ENCODE peak calls at places on chromosomes 6 and 20, in six cellular contexts. One of them, this sample, is unnamed. For H3K36me3, the result is how much of the 10 kb centered on the place peaks cover.

GRCh38 chr6:53282741-53283140 is 66.0 kb downstream of the ELOVL5 start:
- DNase-seq in left ventricle myocardium inferior: no peak
- DNase-seq in SK-N-SH: no peak
- DNase-seq in astrocyte: no peak
- DNase-seq in tibial artery: no peak
- DNase-seq in gastrocnemius medialis: no peak
- DNase-seq in this sample: no peak

GRCh38 chr20:2840967-2841531 is 504 bp downstream of the VPS16 start:
- DNase-seq in astrocyte: peak
- DNase-seq in left ventricle myocardium inferior: peak
- DNase-seq in gastrocnemius medialis: no peak
- DNase-seq in SK-N-SH: peak
- DNase-seq in tibial artery: no peak
- DNase-seq in this sample: peak

GRCh38 chr20:47817573-47817972 is 32.3 kb upstream of the SULF2 start:
- DNase-seq in tibial artery: peak
- DNase-seq in left ventricle myocardium inferior: no peak
- DNase-seq in SK-N-SH: no peak
- DNase-seq in gastrocnemius medialis: no peak
- DNase-seq in astrocyte: no peak
- DNase-seq in this sample: no peak

GRCh38 chr6:7615611-7616383 is 25.8 kb downstream of the SNRNP48 start:
- DNase-seq in SK-N-SH: peak
- DNase-seq in astrocyte: peak
- DNase-seq in left ventricle myocardium inferior: no peak
- DNase-seq in gastrocnemius medialis: no peak
- DNase-seq in tibial artery: no peak
- DNase-seq in this sample: no peak

GRCh38 chr6:43990627-43991619 is 136.3 kb downstream of the MRPL14 start:
- DNase-seq in gastrocnemius medialis: no peak
- DNase-seq in tibial artery: peak
- DNase-seq in SK-N-SH: peak
- DNase-seq in astrocyte: peak
- DNase-seq in left ventricle myocardium inferior: no peak
- DNase-seq in this sample: peak

GRCh38 chr6:43334466-43335095 is 26.0 kb upstream of the CRIP3 start:
- DNase-seq in left ventricle myocardium inferior: no peak
- DNase-seq in astrocyte: peak
- DNase-seq in SK-N-SH: peak
- DNase-seq in gastrocnemius medialis: no peak
- DNase-seq in tibial artery: no peak
- DNase-seq in this sample: no peak

GRCh38 chr6:137849709-137850093 is 17.4 kb upstream of the TNFAIP3 start:
- DNase-seq in tibial artery: no peak
- DNase-seq in SK-N-SH: no peak
- DNase-seq in gastrocnemius medialis: no peak
- DNase-seq in astrocyte: no peak
- DNase-seq in left ventricle myocardium inferior: no peak
- DNase-seq in this sample: no peak

GRCh38 chr6:18668994-18669393 is 281.8 kb downstream of the RNF144B start:
- DNase-seq in gastrocnemius medialis: no peak
- DNase-seq in tibial artery: no peak
- DNase-seq in left ventricle myocardium inferior: no peak
- DNase-seq in SK-N-SH: no peak
- DNase-seq in astrocyte: no peak
- DNase-seq in this sample: no peak

GRCh38 chr6:167100241-167100674 is 22.6 kb upstream of the CCR6 start:
- DNase-seq in astrocyte: no peak
- DNase-seq in SK-N-SH: no peak
- DNase-seq in tibial artery: no peak
- DNase-seq in gastrocnemius medialis: no peak
- DNase-seq in left ventricle myocardium inferior: no peak
- DNase-seq in this sample: no peak

GRCh38 chr6:113445201-113445600 is 411.9 kb upstream of the MARCKS start:
- DNase-seq in gastrocnemius medialis: no peak
- DNase-seq in SK-N-SH: no peak
- DNase-seq in astrocyte: no peak
- DNase-seq in left ventricle myocardium inferior: no peak
- DNase-seq in tibial artery: no peak
- DNase-seq in this sample: no peak

GRCh38 chr6:137677714-137678113 is 183.5 kb upstream of the OLIG3 start:
- DNase-seq in left ventricle myocardium inferior: peak
- DNase-seq in gastrocnemius medialis: no peak
- DNase-seq in tibial artery: no peak
- DNase-seq in astrocyte: no peak
- DNase-seq in SK-N-SH: no peak
- DNase-seq in this sample: no peak

GRCh38 chr6:11143394-11144371 is 32.2 kb upstream of the ERVFRD-1 start:
- DNase-seq in SK-N-SH: no peak
- DNase-seq in gastrocnemius medialis: peak
- DNase-seq in tibial artery: peak
- DNase-seq in astrocyte: peak
- DNase-seq in left ventricle myocardium inferior: peak
- DNase-seq in this sample: peak

GRCh38 chr6:90382760-90383159 is 86.1 kb upstream of the BACH2 start:
- DNase-seq in tibial artery: no peak
- DNase-seq in left ventricle myocardium inferior: no peak
- DNase-seq in gastrocnemius medialis: no peak
- DNase-seq in SK-N-SH: no peak
- DNase-seq in astrocyte: no peak
- DNase-seq in this sample: no peak

GRCh38 chr20:32052792-32053362 is 835 bp downstream of the HCK start:
- DNase-seq in tibial artery: peak
- DNase-seq in left ventricle myocardium inferior: peak
- DNase-seq in SK-N-SH: no peak
- DNase-seq in astrocyte: no peak
- DNase-seq in gastrocnemius medialis: no peak
- DNase-seq in this sample: no peak

GRCh38 chr20:17227199-17227535 is 327 bp downstream of the PCSK2 start:
- DNase-seq in tibial artery: no peak
- DNase-seq in SK-N-SH: peak
- DNase-seq in gastrocnemius medialis: no peak
- DNase-seq in astrocyte: no peak
- DNase-seq in left ventricle myocardium inferior: no peak
- DNase-seq in this sample: no peak

GRCh38 chr6:52505726-52506501 is 70.9 kb downstream of the TRAM2 start:
- DNase-seq in left ventricle myocardium inferior: no peak
- DNase-seq in SK-N-SH: peak
- DNase-seq in gastrocnemius medialis: no peak
- DNase-seq in tibial artery: no peak
- DNase-seq in astrocyte: no peak
- DNase-seq in this sample: peak

GRCh38 chr20:1150218-1150617 is 31.8 kb downstream of the PSMF1 start:
- DNase-seq in SK-N-SH: no peak
- DNase-seq in tibial artery: no peak
- DNase-seq in gastrocnemius medialis: no peak
- DNase-seq in left ventricle myocardium inferior: no peak
- DNase-seq in astrocyte: peak
- DNase-seq in this sample: no peak

GRCh38 chr6:37011656-37012378 is 6.4 kb downstream of the FGD2 start:
- DNase-seq in left ventricle myocardium inferior: no peak
- DNase-seq in gastrocnemius medialis: no peak
- DNase-seq in astrocyte: peak
- DNase-seq in tibial artery: no peak
- DNase-seq in SK-N-SH: no peak
- DNase-seq in this sample: no peak

GRCh38 chr20:37651932-37652331 is 41.9 kb upstream of the CTNNBL1 start:
- DNase-seq in tibial artery: no peak
- DNase-seq in astrocyte: no peak
- DNase-seq in gastrocnemius medialis: no peak
- DNase-seq in left ventricle myocardium inferior: peak
- DNase-seq in SK-N-SH: peak
- DNase-seq in this sample: no peak

GRCh38 chr6:1396952-1397868 is 7.8 kb downstream of the FOXF2 start:
- DNase-seq in tibial artery: no peak
- DNase-seq in SK-N-SH: peak
- DNase-seq in gastrocnemius medialis: no peak
- DNase-seq in left ventricle myocardium inferior: peak
- DNase-seq in astrocyte: peak
- DNase-seq in this sample: peak

GRCh38 chr6:78489874-78490273 is 377.5 kb upstream of the IRAK1BP1 start:
- DNase-seq in astrocyte: peak
- DNase-seq in gastrocnemius medialis: no peak
- DNase-seq in left ventricle myocardium inferior: no peak
- DNase-seq in tibial artery: no peak
- DNase-seq in SK-N-SH: no peak
- DNase-seq in this sample: no peak

GRCh38 chr6:134457941-134458340 is 140.0 kb upstream of the SGK1 start:
- DNase-seq in gastrocnemius medialis: no peak
- DNase-seq in tibial artery: no peak
- DNase-seq in left ventricle myocardium inferior: no peak
- DNase-seq in SK-N-SH: no peak
- DNase-seq in astrocyte: no peak
- DNase-seq in this sample: no peak
- TF ChIP-seq CTCF in gastrocnemius medialis: no peak
- TF ChIP-seq CTCF in tibial artery: no peak
- TF ChIP-seq CTCF in left ventricle myocardium inferior: no peak
- TF ChIP-seq CTCF in SK-N-SH: no peak
- TF ChIP-seq CTCF in astrocyte: no peak
- TF ChIP-seq CTCF in this sample: no peak

DNA sequence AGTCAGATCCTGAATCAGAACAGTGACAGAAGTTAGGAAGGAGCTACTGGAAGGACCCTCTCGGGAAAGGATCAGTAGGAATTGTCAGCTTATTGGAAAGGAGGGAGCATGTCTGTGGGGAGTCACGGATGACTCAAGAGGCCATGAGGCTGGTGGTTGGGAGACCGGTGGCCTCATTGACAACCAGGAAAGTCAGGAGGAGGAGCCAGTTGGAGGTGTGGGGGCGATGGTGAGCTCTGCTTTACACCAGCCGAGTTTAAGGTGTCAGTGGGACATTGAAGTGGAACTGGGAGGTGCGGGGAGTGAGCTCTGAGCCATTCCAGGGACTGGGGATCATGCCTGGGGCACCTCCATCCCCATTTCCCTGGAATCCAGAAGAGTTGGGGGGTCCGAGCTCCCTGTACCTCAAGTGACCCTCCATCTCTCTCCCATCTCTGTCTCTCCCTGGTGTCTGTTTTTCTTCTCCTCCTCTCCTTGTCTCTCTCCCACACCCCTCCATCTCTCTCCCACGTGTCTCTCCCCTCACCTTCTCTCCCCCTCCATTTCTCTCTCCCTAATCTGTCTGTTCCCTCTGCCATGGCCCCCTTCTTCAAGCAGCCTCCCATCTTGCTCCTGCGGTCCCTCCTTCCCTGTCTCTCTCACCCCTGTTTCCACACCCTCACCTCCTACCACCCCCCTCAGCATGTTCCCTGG is 14.3 kb upstream of the ZBTB9 start:
- DNase-seq in left ventricle myocardium inferior: no peak
- DNase-seq in SK-N-SH: peak
- DNase-seq in tibial artery: no peak
- DNase-seq in gastrocnemius medialis: no peak
- DNase-seq in astrocyte: no peak
- DNase-seq in this sample: no peak
- H3K36me3 ChIP-seq in left ventricle myocardium inferior: half or more
- H3K36me3 ChIP-seq in SK-N-SH: under half
- H3K36me3 ChIP-seq in tibial artery: half or more
- H3K36me3 ChIP-seq in gastrocnemius medialis: under half
- H3K36me3 ChIP-seq in astrocyte: under half
- H3K36me3 ChIP-seq in this sample: under half

GRCh38 chr6:169898788-169899480 is 147.5 kb downstream of the ERMARD start:
- DNase-seq in astrocyte: no peak
- DNase-seq in left ventricle myocardium inferior: no peak
- DNase-seq in gastrocnemius medialis: no peak
- DNase-seq in tibial artery: peak
- DNase-seq in SK-N-SH: no peak
- DNase-seq in this sample: no peak
- H3K27ac ChIP-seq in astrocyte: no peak
- H3K27ac ChIP-seq in left ventricle myocardium inferior: no peak
- H3K27ac ChIP-seq in gastrocnemius medialis: no peak
- H3K27ac ChIP-seq in tibial artery: no peak
- H3K27ac ChIP-seq in SK-N-SH: no peak
- H3K27ac ChIP-seq in this sample: no peak

GRCh38 chr6:128463942-128464341 is 56.5 kb downstream of the PTPRK start:
- DNase-seq in left ventricle myocardium inferior: no peak
- DNase-seq in gastrocnemius medialis: no peak
- DNase-seq in SK-N-SH: no peak
- DNase-seq in astrocyte: peak
- DNase-seq in tibial artery: no peak
- DNase-seq in this sample: no peak

GRCh38 chr6:128465368-128466343 is 54.7 kb downstream of the PTPRK start:
- DNase-seq in left ventricle myocardium inferior: no peak
- DNase-seq in tibial artery: no peak
- DNase-seq in SK-N-SH: no peak
- DNase-seq in gastrocnemius medialis: no peak
- DNase-seq in astrocyte: no peak
- DNase-seq in this sample: no peak

GRCh38 chr6:128461517-128461916 is 58.9 kb downstream of the PTPRK start:
- DNase-seq in astrocyte: no peak
- DNase-seq in tibial artery: no peak
- DNase-seq in left ventricle myocardium inferior: no peak
- DNase-seq in SK-N-SH: no peak
- DNase-seq in gastrocnemius medialis: no peak
- DNase-seq in this sample: no peak

GRCh38 chr6:128464790-128465189 is 55.6 kb downstream of the PTPRK start:
- DNase-seq in gastrocnemius medialis: no peak
- DNase-seq in tibial artery: no peak
- DNase-seq in SK-N-SH: no peak
- DNase-seq in astrocyte: no peak
- DNase-seq in left ventricle myocardium inferior: no peak
- DNase-seq in this sample: no peak
- TF ChIP-seq CTCF in gastrocnemius medialis: no peak
- TF ChIP-seq CTCF in tibial artery: no peak
- TF ChIP-seq CTCF in SK-N-SH: no peak
- TF ChIP-seq CTCF in astrocyte: no peak
- TF ChIP-seq CTCF in left ventricle myocardium inferior: no peak
- TF ChIP-seq CTCF in this sample: no peak

GRCh38 chr6:47238456-47238995 is 71.2 kb downstream of the TNFRSF21 start:
- DNase-seq in SK-N-SH: no peak
- DNase-seq in left ventricle myocardium inferior: no peak
- DNase-seq in gastrocnemius medialis: no peak
- DNase-seq in tibial artery: no peak
- DNase-seq in astrocyte: peak
- DNase-seq in this sample: no peak
- H3K36me3 ChIP-seq in SK-N-SH: under half
- H3K36me3 ChIP-seq in left ventricle myocardium inferior: under half
- H3K36me3 ChIP-seq in gastrocnemius medialis: under half
- H3K36me3 ChIP-seq in tibial artery: under half
- H3K36me3 ChIP-seq in astrocyte: under half
- H3K36me3 ChIP-seq in this sample: under half

GRCh38 chr6:146429831-146430230 is 113.8 kb upstream of the RAB32 start:
- DNase-seq in left ventricle myocardium inferior: no peak
- DNase-seq in SK-N-SH: no peak
- DNase-seq in astrocyte: no peak
- DNase-seq in gastrocnemius medialis: no peak
- DNase-seq in tibial artery: no peak
- DNase-seq in this sample: no peak
- H3K27ac ChIP-seq in left ventricle myocardium inferior: no peak
- H3K27ac ChIP-seq in SK-N-SH: no peak
- H3K27ac ChIP-seq in astrocyte: no peak
- H3K27ac ChIP-seq in gastrocnemius medialis: no peak
- H3K27ac ChIP-seq in tibial artery: no peak
- H3K27ac ChIP-seq in this sample: no peak

GRCh38 chr20:21968486-21968885 is 263.0 kb downstream of the PAX1 start:
- DNase-seq in gastrocnemius medialis: no peak
- DNase-seq in SK-N-SH: no peak
- DNase-seq in left ventricle myocardium inferior: no peak
- DNase-seq in astrocyte: no peak
- DNase-seq in tibial artery: no peak
- DNase-seq in this sample: no peak
- TF ChIP-seq CTCF in gastrocnemius medialis: no peak
- TF ChIP-seq CTCF in SK-N-SH: no peak
- TF ChIP-seq CTCF in left ventricle myocardium inferior: no peak
- TF ChIP-seq CTCF in astrocyte: no peak
- TF ChIP-seq CTCF in tibial artery: no peak
- TF ChIP-seq CTCF in this sample: no peak